ENCODE peak calls at places on chromosomes 2 and 18, in four cellular contexts. T, N, Q and K are unnamed samples. For H3K9me3 and H3K27me3, the result is how much of the 10 kb centered on the place peaks cover.

GRCh38 chr2:174681099-174681982 is 82.9 kb downstream of the CHRNA1 start:
- DNase-seq in T (no peak), N (peak), Q (peak), K (no peak)

GRCh38 chr2:28993211-28993960 is 12.3 kb downstream of the TOGARAM2 start:
- DNase-seq in T (no peak), N (no peak), Q (no peak), K (no peak)

GRCh38 chr2:177171418-177171865 is 41.2 kb upstream of the HNRNPA3 start:
- DNase-seq in T (no peak), N (peak), Q (no peak), K (no peak)

GRCh38 chr18:79410731-79411613 is 15.2 kb downstream of the NFATC1 start:
- DNase-seq in T (no peak), N (no peak), Q (no peak), K (no peak)

GRCh38 chr2:143282684-143283083 is 153.5 kb downstream of the ARHGAP15 start:
- DNase-seq in T (peak), N (no peak), Q (no peak), K (no peak)

GRCh38 chr2:238236571-238236970 is 3.3 kb downstream of the HES6 start:
- DNase-seq in T (no peak), N (no peak), Q (no peak), K (no peak)

GRCh38 chr18:2494921-2495320 is 76.4 kb downstream of the METTL4 start:
- DNase-seq in T (no peak), N (peak), Q (no peak), K (no peak)

GRCh38 chr18:36247036-36247435 is 50.5 kb upstream of the FHOD3 start:
- DNase-seq in T (no peak), N (no peak), Q (peak), K (no peak)

GRCh38 chr2:16291226-16291625 is 350.9 kb downstream of the MYCN start:
- DNase-seq in T (no peak), N (no peak), Q (no peak), K (no peak)

GRCh38 chr18:8828798-8829197 is 123.4 kb downstream of the MTCL1 start:
- DNase-seq in T (no peak), N (no peak), Q (no peak), K (no peak)

GRCh38 chr18:70293166-70293565 is 4.3 kb downstream of the SOCS6 start:
- DNase-seq in T (no peak), N (no peak), Q (no peak), K (no peak)

GRCh38 chr2:152036611-152037469 is 62.0 kb downstream of the CACNB4 start:
- DNase-seq in T (peak), N (peak), Q (peak), K (peak)

GRCh38 chr2:218396688-218397501 is 2.8 kb upstream of the CTDSP1 start:
- DNase-seq in T (peak), N (peak), Q (peak), K (no peak)

GRCh38 chr18:8261651-8262091 is 347.6 kb upstream of the RAB12 start:
- DNase-seq in T (no peak), N (no peak), Q (no peak), K (no peak)

GRCh38 chr2:48651127-48651526 is 33.5 kb downstream of the GTF2A1L start:
- DNase-seq in T (no peak), N (peak), Q (peak), K (no peak)

GRCh38 chr2:85429213-85429923 is 10.9 kb downstream of the SH2D6 start:
- DNase-seq in T (no peak), N (no peak), Q (no peak), K (no peak)

GRCh38 chr2:231069379-231070054 is 12.8 kb downstream of the PSMD1 start:
- DNase-seq in T (no peak), N (peak), Q (peak), K (no peak)

GRCh38 chr2:97728091-97728596 is 14.8 kb downstream of the ZAP70 start:
- DNase-seq in T (no peak), N (peak), Q (no peak), K (no peak)

GRCh38 chr2:232761301-232761907 is 15.0 kb downstream of the KCNJ13 start:
- DNase-seq in T (no peak), N (peak), Q (peak), K (no peak)

GRCh38 chr2:119434664-119435063 is 3.0 kb downstream of the TMEM37 start:
- DNase-seq in T (no peak), N (no peak), Q (no peak), K (no peak)

GRCh38 chr2:67612576-67612981 is 215.4 kb downstream of the ETAA1 start:
- DNase-seq in T (no peak), N (peak), Q (peak), K (no peak)

GRCh38 chr18:61388010-61388409 is 54.8 kb downstream of the CDH20 start:
- DNase-seq in T (no peak), N (peak), Q (peak), K (no peak)

GRCh38 chr2:212359425-212360067 is 179.1 kb downstream of the ERBB4 start:
- DNase-seq in T (no peak), N (no peak), Q (no peak), K (no peak)

GRCh38 chr2:149924549-149925213 is 337.1 kb upstream of the MMADHC start:
- DNase-seq in T (no peak), N (no peak), Q (no peak), K (no peak)

GRCh38 chr2:231605607-231606091 is 13.0 kb downstream of the TEX44 start:
- DNase-seq in T (no peak), N (no peak), Q (no peak), K (no peak)

GRCh38 chr2:41709702-41710599 is 337.9 kb upstream of the PKDCC start:
- DNase-seq in T (no peak), N (no peak), Q (no peak), K (no peak)

GRCh38 chr2:108927936-108928659 is 60.9 kb downstream of the EDAR start:
- DNase-seq in T (no peak), N (peak), Q (peak), K (peak)

GRCh38 chr2:182918961-182919360 is 52.5 kb upstream of the FRZB start:
- DNase-seq in T (no peak), N (no peak), Q (no peak), K (no peak)
- H3K9me3 ChIP-seq in T (under half), N (under half), Q (under half), K (under half)

GRCh38 chr2:201118121-201118956 is 2.4 kb downstream of the CFLAR start:
- DNase-seq in T (peak), N (peak), Q (peak), K (no peak)

GRCh38 chr2:201122276-201122675 is 6.3 kb downstream of the CFLAR start:
- DNase-seq in T (no peak), N (no peak), Q (no peak), K (no peak)

GRCh38 chr2:201118957-201119848 is 3.2 kb downstream of the CFLAR start:
- DNase-seq in T (no peak), N (peak), Q (peak), K (no peak)

GRCh38 chr2:201116959-201117734 is 1.2 kb downstream of the CFLAR start:
- DNase-seq in T (no peak), N (peak), Q (peak), K (no peak)

DNA sequence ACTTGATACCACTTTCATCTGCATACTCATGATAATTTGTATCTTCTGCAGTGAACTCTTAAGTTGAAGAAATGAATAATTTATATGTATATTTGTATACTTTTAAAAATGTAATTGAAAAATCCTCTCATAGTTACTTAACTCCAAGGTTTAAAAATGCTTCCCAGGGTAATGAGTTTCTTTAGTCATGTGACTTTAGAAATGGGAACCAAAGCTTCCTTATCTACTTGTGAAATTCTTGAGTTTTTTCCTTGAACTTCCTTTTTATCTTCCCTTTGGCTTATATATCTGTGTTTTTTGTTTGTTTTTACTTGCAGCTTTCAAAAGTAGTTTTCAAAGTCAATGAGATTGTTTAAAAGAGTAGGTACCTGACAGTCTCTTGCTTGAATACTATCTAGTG is 4.5 kb downstream of the CFLAR start:
- DNase-seq in T (no peak), N (no peak), Q (no peak), K (no peak)
- H3K4me3 ChIP-seq in T (no peak), N (no peak), Q (peak), K (no peak)

GRCh38 chr2:236156860-236157194 is 11.4 kb downstream of the GBX2 start:
- DNase-seq in T (no peak), N (no peak), Q (no peak), K (no peak)

GRCh38 chr2:236157815-236158498 is 10.2 kb downstream of the GBX2 start:
- DNase-seq in T (no peak), N (no peak), Q (no peak), K (no peak)

GRCh38 chr2:236156095-236156859 is 11.9 kb downstream of the GBX2 start:
- DNase-seq in T (no peak), N (no peak), Q (no peak), K (no peak)

GRCh38 chr2:236158969-236159777 is 9.0 kb downstream of the GBX2 start:
- DNase-seq in T (peak), N (no peak), Q (no peak), K (no peak)

GRCh38 chr2:236157366-236157765 is 10.8 kb downstream of the GBX2 start:
- DNase-seq in T (no peak), N (peak), Q (no peak), K (no peak)
- H3K27me3 ChIP-seq in T (half or more), N (half or more), Q (under half), K (under half)

GRCh38 chr2:2570871-2571270 is 239.8 kb upstream of the MYT1L start:
- DNase-seq in T (no peak), N (no peak), Q (no peak), K (no peak)
- H3K9me3 ChIP-seq in T (under half), N (under half), Q (under half), K (under half)

GRCh38 chr18:54948350-54948837 is 10.9 kb downstream of the CCDC68 start:
- DNase-seq in T (no peak), N (no peak), Q (no peak), K (no peak)

GRCh38 chr18:54946149-54946581 is 13.1 kb downstream of the CCDC68 start:
- DNase-seq in T (no peak), N (peak), Q (peak), K (no peak)

GRCh38 chr18:54947115-54947514 is 12.1 kb downstream of the CCDC68 start:
- DNase-seq in T (no peak), N (peak), Q (no peak), K (no peak)

GRCh38 chr18:54942569-54942968 is 16.7 kb downstream of the CCDC68 start:
- DNase-seq in T (no peak), N (no peak), Q (no peak), K (no peak)

DNA sequence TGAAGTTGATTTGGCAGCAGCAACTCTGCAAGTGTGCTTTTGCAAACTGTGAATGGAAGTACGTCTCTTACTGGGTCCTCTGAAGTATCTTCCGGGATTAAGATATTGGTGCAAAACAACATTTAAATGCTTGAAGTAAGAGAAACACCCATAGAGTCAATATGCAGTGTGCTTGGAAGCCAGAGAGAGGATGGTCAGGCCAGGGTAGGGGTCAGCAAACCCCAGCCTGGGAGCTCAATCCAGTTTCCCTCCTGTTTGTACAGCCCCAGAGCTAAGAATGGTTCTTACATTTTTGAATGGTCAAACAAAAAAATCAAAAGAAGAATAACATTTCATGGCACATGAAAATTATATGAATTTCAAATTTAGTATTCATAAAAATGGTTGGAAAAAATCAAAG is 13.5 kb downstream of the CCDC68 start:
- DNase-seq in T (no peak), N (peak), Q (no peak), K (no peak)
- H3K4me3 ChIP-seq in T (no peak), N (no peak), Q (peak), K (no peak)

GRCh38 chr2:113275556-113276215 is 3.0 kb downstream of the PAX8 start:
- DNase-seq in T (peak), N (no peak), Q (no peak), K (no peak)

GRCh38 chr2:113273031-113273551 is 5.6 kb downstream of the PAX8 start:
- DNase-seq in T (peak), N (peak), Q (peak), K (no peak)

GRCh38 chr2:113274427-113274826 is 4.3 kb downstream of the PAX8 start:
- DNase-seq in T (no peak), N (no peak), Q (no peak), K (no peak)

GRCh38 chr2:113268621-113269360 is 9.9 kb downstream of the PAX8 start:
- DNase-seq in T (no peak), N (no peak), Q (no peak), K (no peak)

GRCh38 chr2:113272463-113272862 is 6.3 kb downstream of the PAX8 start:
- DNase-seq in T (no peak), N (no peak), Q (no peak), K (no peak)
- H3K27me3 ChIP-seq in T (half or more), N (half or more), Q (half or more), K (under half)

DNA sequence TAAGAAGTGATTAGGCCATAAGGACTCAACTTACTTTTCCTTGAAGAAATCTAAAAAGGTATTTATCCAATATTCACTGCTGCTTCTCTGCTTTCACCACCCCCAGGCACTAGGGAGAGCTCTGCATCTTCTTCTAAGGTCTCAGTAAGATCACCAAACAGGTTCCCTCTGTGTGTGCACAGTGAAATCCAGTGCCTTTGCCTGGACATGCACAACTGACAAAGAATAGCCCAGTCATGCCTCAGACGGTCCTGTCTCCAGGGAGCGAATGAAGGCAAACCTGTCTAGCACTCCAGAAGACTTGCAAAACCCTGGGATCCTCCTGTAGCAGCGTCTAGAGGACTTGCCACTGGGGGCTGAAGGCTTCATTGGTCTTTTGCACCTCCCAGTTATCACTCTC is 344.5 kb upstream of the LRATD1 start:
- DNase-seq in T (no peak), N (no peak), Q (no peak), K (no peak)
- H3K9me3 ChIP-seq in T (under half), N (under half), Q (under half), K (under half)

DNA sequence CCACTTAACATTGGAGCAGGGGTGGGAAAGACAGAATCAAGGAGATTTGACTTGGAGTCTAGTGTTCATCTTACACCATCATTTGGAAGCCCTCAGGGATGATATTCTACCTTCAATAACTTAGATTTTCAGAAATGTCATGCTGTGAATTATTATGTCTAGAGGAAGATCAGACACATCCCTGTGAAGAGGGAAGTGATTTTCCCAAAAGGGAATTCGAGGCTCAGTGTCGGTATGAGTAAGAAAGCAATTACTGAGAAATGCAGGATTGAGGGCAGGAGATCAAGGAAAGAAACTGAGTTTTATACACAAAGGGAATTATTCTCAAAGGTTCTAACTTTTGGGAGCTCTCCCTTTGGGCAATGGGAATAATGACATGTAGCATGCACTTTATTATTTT is 25.6 kb upstream of the ATIC start:
- DNase-seq in T (no peak), N (no peak), Q (no peak), K (no peak)
- H3K4me3 ChIP-seq in T (no peak), N (no peak), Q (no peak), K (no peak)